ENCODE peak calls at places on chromosomes 16 and 17, in seven cellular contexts. N is stimulated activated CD4-positive, alpha-beta T cell treated with anti-CD3 and anti-CD28 coated beads, Interleukin-15, amount 100 ng/mL, for 1 hour; E is mesendoderm; G is AML-193; C is naive B cell; W is AG04450; I is NCI-H1048. S is an unnamed sample.

GRCh38 chr16:65525743-65526142 is 403.9 kb upstream of the CDH11 start:
- DNase-seq in N (no peak), E (no peak), G (no peak), C (no peak), W (no peak), I (no peak), S (no peak)

GRCh38 chr17:71494045-71494444 is 626.8 kb upstream of the SOX9 start:
- DNase-seq in N (no peak), E (no peak), G (no peak), C (no peak), W (no peak), I (no peak), S (no peak)

GRCh38 chr16:69796285-69797118 is 34.4 kb downstream of the WWP2 start:
- DNase-seq in N (no peak), E (peak; percentile 79), G (peak; percentile 30), C (peak; percentile 40), W (peak; percentile 42), I (no peak), S (no peak)

GRCh38 chr17:13490906-13491502 is 110.7 kb downstream of the HS3ST3A1 start:
- DNase-seq in N (no peak), E (peak; percentile 15), G (no peak), C (no peak), W (no peak), I (no peak), S (no peak)

GRCh38 chr17:57578608-57578990 is 166.5 kb downstream of the CCDC182 start:
- DNase-seq in N (no peak), E (no peak), G (no peak), C (no peak), W (no peak), I (no peak), S (no peak)

GRCh38 chr17:1638171-1638583 is 7.4 kb downstream of the SCARF1 start:
- DNase-seq in N (no peak), E (no peak), G (no peak), C (no peak), W (no peak), I (no peak), S (no peak)

GRCh38 chr16:24986512-24987303 is 28.5 kb downstream of the ARHGAP17 start:
- DNase-seq in N (no peak), E (no peak), G (peak; percentile 83), C (no peak), W (no peak), I (no peak), S (peak; percentile 35)

GRCh38 chr16:3022697-3023414 is 886 bp downstream of the HCFC1R1 start:
- DNase-seq in N (no peak), E (no peak), G (no peak), C (no peak), W (no peak), I (no peak), S (no peak)

GRCh38 chr16:89845417-89845816 is 17.1 kb downstream of the SPIRE2 start:
- DNase-seq in N (no peak), E (no peak), G (no peak), C (no peak), W (no peak), I (no peak), S (peak; percentile 32)

GRCh38 chr16:19027416-19027815 is 40.0 kb upstream of the COQ7 start:
- DNase-seq in N (no peak), E (no peak), G (no peak), C (no peak), W (no peak), I (no peak), S (no peak)

GRCh38 chr17:50872710-50873424 is 6.7 kb upstream of the TOB1 start:
- DNase-seq in N (no peak), E (no peak), G (peak; percentile 70), C (no peak), W (no peak), I (no peak), S (peak; percentile 41)

GRCh38 chr17:46727572-46728348 is 90.7 kb downstream of the WNT3 start:
- DNase-seq in N (no peak), E (peak; percentile 34), G (no peak), C (no peak), W (peak; percentile 45), I (no peak), S (no peak)

GRCh38 chr16:11706180-11706742 is 36.4 kb downstream of the TXNDC11 start:
- DNase-seq in N (no peak), E (no peak), G (no peak), C (no peak), W (no peak), I (no peak), S (no peak)

GRCh38 chr16:85569615-85570212 is 43.4 kb upstream of the GSE1 start:
- DNase-seq in N (no peak), E (peak; percentile 88), G (peak; percentile 75), C (peak; percentile 44), W (no peak), I (no peak), S (no peak)

GRCh38 chr17:3557768-3558583 is at the start of gene TRPV3:
- DNase-seq in N (peak; percentile 46), E (no peak), G (no peak), C (peak; percentile 15), W (no peak), I (no peak), S (no peak)

GRCh38 chr17:79808763-79809529 is 12.1 kb upstream of the CBX8 start:
- DNase-seq in N (no peak), E (peak; percentile 84), G (peak; percentile 50), C (no peak), W (no peak), I (no peak), S (peak; percentile 85)

GRCh38 chr17:62562656-62563055 is 64.8 kb upstream of the MRC2 start:
- DNase-seq in N (no peak), E (no peak), G (no peak), C (no peak), W (peak; percentile 6), I (no peak), S (no peak)

GRCh38 chr16:52439171-52439701 is 107.7 kb downstream of the TOX3 start:
- DNase-seq in N (no peak), E (no peak), G (no peak), C (no peak), W (no peak), I (no peak), S (no peak)

GRCh38 chr17:3512512-3513171 is 36.8 kb downstream of the ASPA start:
- DNase-seq in N (no peak), E (peak; percentile 80), G (no peak), C (no peak), W (no peak), I (no peak), S (peak; percentile 90)

GRCh38 chr17:72518810-72519597 is 398.2 kb downstream of the SOX9 start:
- DNase-seq in N (no peak), E (no peak), G (no peak), C (no peak), W (no peak), I (no peak), S (no peak)

GRCh38 chr16:49530396-49530795 is 156.8 kb downstream of the C16orf78 start:
- DNase-seq in N (no peak), E (no peak), G (no peak), C (no peak), W (no peak), I (no peak), S (no peak)